ENCODE peak calls at places on chromosomes 12 and 14, in five cellular contexts. U, T, E, K and O are unnamed samples. For H3K36me3, the result is how much of the 10 kb centered on the place peaks cover.

GRCh38 chr12:131803995-131804521 is 24.1 kb upstream of the MMP17 start:
- DNase-seq in T (no peak), E (no peak), U (no peak), K (no peak), O (no peak)

GRCh38 chr12:41073633-41074576 is 114.2 kb upstream of the PDZRN4 start:
- DNase-seq in U (no peak), E (no peak), T (no peak), K (no peak), O (no peak)

GRCh38 chr12:34389378-34390170 is 367.3 kb downstream of the ALG10 start:
- DNase-seq in T (no peak), U (no peak), K (no peak), E (no peak), O (no peak)

GRCh38 chr14:67269338-67270060 is 28.3 kb downstream of the PALS1 start:
- DNase-seq in T (no peak), K (no peak), U (no peak), E (peak), O (peak)

GRCh38 chr14:34997762-34998161 is 15.0 kb downstream of the SRP54 start:
- DNase-seq in K (no peak), E (no peak), U (no peak), T (no peak), O (no peak)

GRCh38 chr14:97444248-97444647 is 647.1 kb downstream of the VRK1 start:
- DNase-seq in U (no peak), E (no peak), K (no peak), T (no peak), O (no peak)

GRCh38 chr12:52232916-52233461 is at the start of gene KRT7:
- DNase-seq in K (no peak), E (no peak), T (no peak), U (no peak), O (no peak)

GRCh38 chr14:49766839-49767238 is 1.1 kb upstream of the KLHDC2 start:
- DNase-seq in T (peak), K (peak), E (no peak), U (no peak), O (no peak)

GRCh38 chr14:75960219-75960618 is 21.6 kb downstream of the TGFB3 start:
- DNase-seq in U (no peak), T (peak), E (no peak), K (no peak), O (no peak)

GRCh38 chr12:10661338-10661737 is 12.5 kb downstream of the STYK1 start:
- DNase-seq in K (no peak), E (no peak), T (no peak), U (no peak), O (no peak)

GRCh38 chr12:114314974-114315720 is 90.8 kb downstream of the TBX5 start:
- DNase-seq in K (no peak), E (no peak), U (no peak), T (no peak), O (no peak)

GRCh38 chr12:6224550-6224949 is 24.4 kb downstream of the CD9 start:
- DNase-seq in U (no peak), K (peak), E (no peak), T (peak), O (no peak)

GRCh38 chr14:23605931-23606585 is 27.5 kb upstream of the JPH4 start:
- DNase-seq in K (no peak), T (no peak), U (no peak), E (no peak), O (no peak)

GRCh38 chr14:99636487-99636886 is 8.4 kb upstream of the HHIPL1 start:
- DNase-seq in K (no peak), E (no peak), T (peak), U (no peak), O (no peak)

GRCh38 chr12:118307069-118307954 is 65.4 kb downstream of the TAOK3 start:
- DNase-seq in U (no peak), K (peak), T (no peak), E (no peak), O (peak)

DNA sequence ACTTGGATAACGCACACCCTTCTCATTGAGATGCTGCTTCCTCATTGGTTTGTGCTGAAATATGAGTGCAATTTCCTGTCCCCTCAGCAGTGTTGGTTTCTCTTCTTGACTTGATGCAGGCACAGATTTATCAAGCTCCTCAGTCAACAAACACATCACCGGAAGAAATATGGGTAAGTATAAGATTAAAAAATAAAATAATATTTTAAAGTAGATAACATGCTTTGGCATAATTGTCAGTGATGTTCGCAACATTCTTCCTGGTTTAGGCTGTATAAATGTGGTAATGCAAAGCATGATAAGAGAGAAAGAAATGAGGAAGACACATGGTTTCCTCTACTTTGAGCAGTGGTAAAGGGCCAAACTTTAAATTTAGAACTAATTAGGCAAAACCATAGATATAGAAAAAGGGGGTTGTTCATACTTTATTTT is at the start of gene GPR65:
- DNase-seq in U (no peak), K (no peak), T (peak), E (no peak), O (no peak)
- H3K4me3 ChIP-seq in U (no peak), K (no peak), T (peak), E (no peak), O (no peak)

GRCh38 chr14:94374749-94375148 is 13.7 kb downstream of the SERPINA1 start:
- DNase-seq in K (no peak), U (no peak), T (no peak), E (no peak), O (no peak)

GRCh38 chr14:94373708-94374107 is 14.7 kb downstream of the SERPINA1 start:
- DNase-seq in E (no peak), K (no peak), T (no peak), U (peak), O (peak)

GRCh38 chr14:94368956-94369355 is 19.4 kb downstream of the SERPINA1 start:
- DNase-seq in T (no peak), K (no peak), U (no peak), E (no peak), O (no peak)

GRCh38 chr14:94370524-94370910 is 17.9 kb downstream of the SERPINA1 start:
- DNase-seq in T (no peak), K (no peak), U (no peak), E (no peak), O (no peak)

GRCh38 chr14:94372021-94372605 is 16.3 kb downstream of the SERPINA1 start:
- DNase-seq in T (no peak), K (no peak), E (no peak), U (no peak), O (no peak)
- TF ChIP-seq CTCF in T (peak), K (no peak), E (no peak), U (no peak), O (no peak)

DNA sequence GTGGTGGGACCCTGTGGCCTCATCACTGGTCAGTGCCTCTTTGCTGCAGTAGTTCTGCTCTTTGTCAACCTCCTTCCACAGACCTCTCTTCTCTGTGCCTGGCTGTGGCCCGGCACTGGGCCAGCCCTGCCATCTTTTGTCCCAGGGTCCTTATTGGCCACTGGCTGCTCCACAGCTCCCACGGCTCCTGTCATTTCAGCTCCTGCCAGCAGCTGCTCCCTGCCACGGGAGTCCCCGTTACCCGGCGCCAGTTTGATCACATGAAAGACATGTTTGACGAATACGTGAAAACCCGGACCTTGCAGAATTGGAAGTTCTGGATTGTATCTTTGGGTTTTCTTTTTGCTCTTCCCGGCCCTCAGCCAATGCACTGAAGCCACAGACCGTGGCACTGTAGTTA is 35.4 kb downstream of the IL31 start:
- DNase-seq in E (no peak), U (no peak), K (no peak), T (no peak), O (no peak)
- H3K36me3 ChIP-seq in E (under half), U (under half), K (half or more), T (under half), O (under half)

GRCh38 chr12:7503686-7504085 is at the start of gene CD163:
- DNase-seq in E (no peak), T (no peak), K (no peak), U (no peak), O (no peak)
- H3K4me3 ChIP-seq in E (no peak), T (no peak), K (peak), U (no peak), O (no peak)

GRCh38 chr12:65940744-65941143 is 116.5 kb downstream of the HMGA2 start:
- DNase-seq in T (no peak), K (no peak), U (no peak), E (no peak), O (no peak)

GRCh38 chr12:65944637-65945036 is 120.4 kb downstream of the HMGA2 start:
- DNase-seq in K (no peak), E (no peak), T (no peak), U (no peak), O (no peak)

GRCh38 chr12:65941388-65941787 is 117.1 kb downstream of the HMGA2 start:
- DNase-seq in U (no peak), E (no peak), K (no peak), T (no peak), O (no peak)

GRCh38 chr12:65945457-65945856 is 121.2 kb downstream of the HMGA2 start:
- DNase-seq in E (no peak), T (no peak), U (no peak), K (no peak), O (no peak)

DNA sequence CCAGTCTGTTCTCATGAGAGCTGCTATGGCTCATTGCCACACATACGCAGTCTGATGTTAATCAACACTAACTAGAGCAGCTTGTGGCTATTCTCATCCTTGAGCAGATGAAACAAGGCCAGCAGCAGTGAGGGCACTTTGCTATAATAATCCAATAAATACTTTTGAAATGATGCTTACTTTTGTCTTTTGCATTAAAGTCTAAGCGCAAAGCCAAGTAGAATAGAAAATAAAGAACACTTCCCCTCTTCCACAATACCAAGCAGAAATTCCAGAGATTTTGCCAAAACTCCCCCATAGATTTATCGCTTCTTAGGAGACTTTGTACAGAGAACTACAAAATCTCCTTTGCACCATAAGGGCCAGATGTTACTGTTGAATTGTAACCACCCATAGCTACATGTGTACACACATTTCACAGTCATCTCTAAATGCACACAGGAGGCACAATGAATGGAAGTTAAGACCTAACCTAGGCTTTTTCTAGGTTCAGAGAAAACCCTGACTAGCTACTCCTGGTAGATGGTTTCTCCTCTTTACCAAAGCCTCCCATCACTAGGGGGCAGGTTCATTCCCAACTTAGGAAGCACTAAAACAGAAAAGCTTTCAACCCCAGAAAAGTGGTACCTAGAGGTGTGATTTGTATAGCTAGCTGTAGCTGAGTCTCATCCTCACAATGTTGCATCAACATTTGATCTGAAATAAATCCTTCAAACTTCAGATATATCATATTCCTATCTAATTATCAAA is 119.3 kb downstream of the HMGA2 start:
- DNase-seq in T (no peak), E (no peak), K (no peak), U (no peak), O (no peak)
- TF ChIP-seq CTCF in T (no peak), E (peak), K (no peak), U (peak), O (peak)

GRCh38 chr12:53276511-53276910 is 8.4 kb downstream of the ESPL1 start:
- DNase-seq in T (no peak), E (no peak), U (no peak), K (no peak), O (no peak)
- H3K36me3 ChIP-seq in T (half or more), E (under half), U (under half), K (under half), O (under half)